ENCODE peak calls at places on chromosomes 3 and 15, in nine cellular contexts. One of them, this sample, is unnamed.

GRCh38 chr15:60568883-60569495 is 90.0 kb upstream of the ICE2 start:
- DNase-seq in PC-9: no peak
- DNase-seq in AG09319: no peak
- DNase-seq in psoas muscle: no peak
- DNase-seq in GM12865: peak; percentile 70
- DNase-seq in nephron progenitor cell: no peak
- DNase-seq in astrocyte: no peak
- DNase-seq in progenitor cell of endocrine pancreas: no peak
- DNase-seq in SK-N-SH: no peak
- DNase-seq in this sample: no peak

GRCh38 chr3:48429416-48430358 is at the start of gene PLXNB1:
- DNase-seq in GM12865: peak; percentile 52
- DNase-seq in AG09319: no peak
- DNase-seq in psoas muscle: peak; percentile 76
- DNase-seq in progenitor cell of endocrine pancreas: peak; percentile 78
- DNase-seq in nephron progenitor cell: peak; percentile 82
- DNase-seq in astrocyte: peak; percentile 75
- DNase-seq in SK-N-SH: peak; percentile 93
- DNase-seq in PC-9: peak; percentile 74
- DNase-seq in this sample: peak; percentile 63

GRCh38 chr3:124115279-124115678 is 123.4 kb upstream of the ROPN1 start:
- DNase-seq in GM12865: peak; percentile 20
- DNase-seq in nephron progenitor cell: no peak
- DNase-seq in PC-9: no peak
- DNase-seq in progenitor cell of endocrine pancreas: no peak
- DNase-seq in SK-N-SH: no peak
- DNase-seq in psoas muscle: no peak
- DNase-seq in astrocyte: no peak
- DNase-seq in AG09319: no peak
- DNase-seq in this sample: no peak

GRCh38 chr3:81716870-81717509 is 44.5 kb downstream of the GBE1 start:
- DNase-seq in PC-9: peak; percentile 65
- DNase-seq in AG09319: peak; percentile 61
- DNase-seq in nephron progenitor cell: peak; percentile 13
- DNase-seq in astrocyte: peak; percentile 77
- DNase-seq in psoas muscle: no peak
- DNase-seq in progenitor cell of endocrine pancreas: no peak
- DNase-seq in GM12865: no peak
- DNase-seq in SK-N-SH: no peak
- DNase-seq in this sample: no peak

GRCh38 chr3:98807565-98807964 is 44.4 kb downstream of the ST3GAL6 start:
- DNase-seq in astrocyte: no peak
- DNase-seq in PC-9: no peak
- DNase-seq in psoas muscle: no peak
- DNase-seq in AG09319: no peak
- DNase-seq in progenitor cell of endocrine pancreas: no peak
- DNase-seq in SK-N-SH: no peak
- DNase-seq in nephron progenitor cell: no peak
- DNase-seq in GM12865: no peak
- DNase-seq in this sample: no peak

GRCh38 chr3:31165399-31165860 is 271.0 kb upstream of the GADL1 start:
- DNase-seq in PC-9: no peak
- DNase-seq in astrocyte: peak; percentile 78
- DNase-seq in SK-N-SH: no peak
- DNase-seq in AG09319: no peak
- DNase-seq in nephron progenitor cell: peak; percentile 6
- DNase-seq in GM12865: no peak
- DNase-seq in progenitor cell of endocrine pancreas: no peak
- DNase-seq in psoas muscle: no peak
- DNase-seq in this sample: no peak

GRCh38 chr3:124903896-124904879 is 17.0 kb upstream of the ITGB5 start:
- DNase-seq in AG09319: no peak
- DNase-seq in PC-9: no peak
- DNase-seq in SK-N-SH: no peak
- DNase-seq in psoas muscle: no peak
- DNase-seq in nephron progenitor cell: no peak
- DNase-seq in astrocyte: no peak
- DNase-seq in GM12865: no peak
- DNase-seq in progenitor cell of endocrine pancreas: no peak
- DNase-seq in this sample: no peak

GRCh38 chr3:78281381-78281780 is 1241.5 kb downstream of the ROBO2 start:
- DNase-seq in progenitor cell of endocrine pancreas: no peak
- DNase-seq in nephron progenitor cell: peak; percentile 31
- DNase-seq in AG09319: no peak
- DNase-seq in PC-9: no peak
- DNase-seq in psoas muscle: peak; percentile 42
- DNase-seq in SK-N-SH: no peak
- DNase-seq in astrocyte: no peak
- DNase-seq in GM12865: no peak
- DNase-seq in this sample: no peak

GRCh38 chr3:58647661-58648141 is 18.9 kb downstream of the FAM3D start:
- DNase-seq in SK-N-SH: no peak
- DNase-seq in AG09319: no peak
- DNase-seq in nephron progenitor cell: no peak
- DNase-seq in progenitor cell of endocrine pancreas: no peak
- DNase-seq in GM12865: no peak
- DNase-seq in psoas muscle: no peak
- DNase-seq in PC-9: peak; percentile 75
- DNase-seq in astrocyte: no peak
- DNase-seq in this sample: no peak

GRCh38 chr15:82737975-82738374 is 28.3 kb upstream of the AP3B2 start:
- DNase-seq in PC-9: peak; percentile 54
- DNase-seq in astrocyte: no peak
- DNase-seq in nephron progenitor cell: no peak
- DNase-seq in AG09319: no peak
- DNase-seq in psoas muscle: no peak
- DNase-seq in GM12865: no peak
- DNase-seq in progenitor cell of endocrine pancreas: no peak
- DNase-seq in SK-N-SH: no peak
- DNase-seq in this sample: no peak

GRCh38 chr3:16370872-16371740 is 106.1 kb downstream of the OXNAD1 start:
- DNase-seq in progenitor cell of endocrine pancreas: no peak
- DNase-seq in astrocyte: peak; percentile 84
- DNase-seq in nephron progenitor cell: no peak
- DNase-seq in GM12865: peak; percentile 45
- DNase-seq in SK-N-SH: no peak
- DNase-seq in psoas muscle: peak; percentile 64
- DNase-seq in AG09319: no peak
- DNase-seq in PC-9: no peak
- DNase-seq in this sample: no peak

GRCh38 chr3:10994311-10994710 is 1.8 kb downstream of the SLC6A1 start:
- DNase-seq in astrocyte: no peak
- DNase-seq in progenitor cell of endocrine pancreas: no peak
- DNase-seq in psoas muscle: no peak
- DNase-seq in SK-N-SH: no peak
- DNase-seq in AG09319: no peak
- DNase-seq in nephron progenitor cell: no peak
- DNase-seq in GM12865: no peak
- DNase-seq in PC-9: no peak
- DNase-seq in this sample: no peak

GRCh38 chr3:114056130-114057010 is at the start of the genes CCDC191 and QTRT2:
- DNase-seq in nephron progenitor cell: peak; percentile 96
- DNase-seq in progenitor cell of endocrine pancreas: peak; percentile 93
- DNase-seq in astrocyte: peak; percentile 98
- DNase-seq in PC-9: peak; percentile 98
- DNase-seq in psoas muscle: peak; percentile 99
- DNase-seq in AG09319: peak; percentile 99
- DNase-seq in GM12865: peak; percentile 100
- DNase-seq in SK-N-SH: peak; percentile 89
- DNase-seq in this sample: peak; percentile 94
- TF ChIP-seq CTCF in nephron progenitor cell: no peak
- TF ChIP-seq CTCF in progenitor cell of endocrine pancreas: no peak
- TF ChIP-seq CTCF in astrocyte: no peak
- TF ChIP-seq CTCF in PC-9: no peak
- TF ChIP-seq CTCF in psoas muscle: no peak
- TF ChIP-seq CTCF in AG09319: no peak
- TF ChIP-seq CTCF in GM12865: no peak
- TF ChIP-seq CTCF in SK-N-SH: no peak
- TF ChIP-seq CTCF in this sample: no peak

GRCh38 chr3:49689046-49689886 is at the start of the genes MST1 and RNF123:
- DNase-seq in astrocyte: peak; percentile 85
- DNase-seq in AG09319: peak; percentile 73
- DNase-seq in progenitor cell of endocrine pancreas: peak; percentile 92
- DNase-seq in psoas muscle: peak; percentile 97
- DNase-seq in SK-N-SH: peak; percentile 97
- DNase-seq in GM12865: peak; percentile 96
- DNase-seq in nephron progenitor cell: peak; percentile 97
- DNase-seq in PC-9: peak; percentile 61
- DNase-seq in this sample: peak; percentile 89
- TF ChIP-seq CTCF in astrocyte: no peak
- TF ChIP-seq CTCF in AG09319: peak; percentile 46
- TF ChIP-seq CTCF in progenitor cell of endocrine pancreas: peak; percentile 38
- TF ChIP-seq CTCF in psoas muscle: peak; percentile 37
- TF ChIP-seq CTCF in SK-N-SH: peak; percentile 36
- TF ChIP-seq CTCF in GM12865: peak; percentile 41
- TF ChIP-seq CTCF in nephron progenitor cell: no peak
- TF ChIP-seq CTCF in PC-9: no peak
- TF ChIP-seq CTCF in this sample: no peak

GRCh38 chr15:39598186-39598850 is 17.4 kb downstream of the THBS1 start:
- DNase-seq in nephron progenitor cell: no peak
- DNase-seq in GM12865: no peak
- DNase-seq in progenitor cell of endocrine pancreas: no peak
- DNase-seq in PC-9: no peak
- DNase-seq in AG09319: peak; percentile 71
- DNase-seq in psoas muscle: no peak
- DNase-seq in SK-N-SH: no peak
- DNase-seq in astrocyte: no peak
- DNase-seq in this sample: no peak

GRCh38 chr15:39599871-39600270 is 19.0 kb downstream of the THBS1 start:
- DNase-seq in AG09319: peak; percentile 15
- DNase-seq in astrocyte: no peak
- DNase-seq in psoas muscle: no peak
- DNase-seq in nephron progenitor cell: no peak
- DNase-seq in PC-9: no peak
- DNase-seq in SK-N-SH: no peak
- DNase-seq in progenitor cell of endocrine pancreas: no peak
- DNase-seq in GM12865: no peak
- DNase-seq in this sample: no peak

GRCh38 chr15:39598958-39599845 is 18.3 kb downstream of the THBS1 start:
- DNase-seq in psoas muscle: no peak
- DNase-seq in progenitor cell of endocrine pancreas: no peak
- DNase-seq in AG09319: peak; percentile 48
- DNase-seq in astrocyte: no peak
- DNase-seq in nephron progenitor cell: no peak
- DNase-seq in GM12865: no peak
- DNase-seq in PC-9: no peak
- DNase-seq in SK-N-SH: no peak
- DNase-seq in this sample: no peak

GRCh38 chr15:39605146-39605545 is 24.3 kb downstream of the THBS1 start:
- DNase-seq in SK-N-SH: no peak
- DNase-seq in AG09319: no peak
- DNase-seq in nephron progenitor cell: no peak
- DNase-seq in psoas muscle: no peak
- DNase-seq in GM12865: no peak
- DNase-seq in progenitor cell of endocrine pancreas: no peak
- DNase-seq in PC-9: no peak
- DNase-seq in astrocyte: no peak
- DNase-seq in this sample: no peak

GRCh38 chr15:39602143-39602542 is 21.3 kb downstream of the THBS1 start:
- DNase-seq in GM12865: no peak
- DNase-seq in psoas muscle: no peak
- DNase-seq in progenitor cell of endocrine pancreas: no peak
- DNase-seq in nephron progenitor cell: no peak
- DNase-seq in AG09319: no peak
- DNase-seq in PC-9: no peak
- DNase-seq in SK-N-SH: no peak
- DNase-seq in astrocyte: no peak
- DNase-seq in this sample: no peak
- TF ChIP-seq CTCF in GM12865: peak; percentile 4
- TF ChIP-seq CTCF in psoas muscle: no peak
- TF ChIP-seq CTCF in progenitor cell of endocrine pancreas: peak; percentile 35
- TF ChIP-seq CTCF in nephron progenitor cell: no peak
- TF ChIP-seq CTCF in AG09319: no peak
- TF ChIP-seq CTCF in PC-9: no peak
- TF ChIP-seq CTCF in SK-N-SH: peak; percentile 22
- TF ChIP-seq CTCF in astrocyte: peak; percentile 6
- TF ChIP-seq CTCF in this sample: no peak

GRCh38 chr3:14278265-14278798 is 99.7 kb downstream of the LSM3 start:
- DNase-seq in PC-9: no peak
- DNase-seq in SK-N-SH: no peak
- DNase-seq in progenitor cell of endocrine pancreas: no peak
- DNase-seq in AG09319: no peak
- DNase-seq in nephron progenitor cell: no peak
- DNase-seq in astrocyte: no peak
- DNase-seq in psoas muscle: no peak
- DNase-seq in GM12865: no peak
- DNase-seq in this sample: no peak

GRCh38 chr3:14279706-14280061 is 101.1 kb downstream of the LSM3 start:
- DNase-seq in AG09319: no peak
- DNase-seq in GM12865: no peak
- DNase-seq in SK-N-SH: no peak
- DNase-seq in nephron progenitor cell: no peak
- DNase-seq in progenitor cell of endocrine pancreas: no peak
- DNase-seq in psoas muscle: no peak
- DNase-seq in astrocyte: no peak
- DNase-seq in PC-9: no peak
- DNase-seq in this sample: no peak

GRCh38 chr3:14277557-14277956 is 98.9 kb downstream of the LSM3 start:
- DNase-seq in GM12865: no peak
- DNase-seq in PC-9: no peak
- DNase-seq in AG09319: no peak
- DNase-seq in astrocyte: no peak
- DNase-seq in nephron progenitor cell: no peak
- DNase-seq in SK-N-SH: no peak
- DNase-seq in psoas muscle: no peak
- DNase-seq in progenitor cell of endocrine pancreas: no peak
- DNase-seq in this sample: no peak

GRCh38 chr3:14280326-14280725 is 101.7 kb downstream of the LSM3 start:
- DNase-seq in nephron progenitor cell: no peak
- DNase-seq in psoas muscle: no peak
- DNase-seq in SK-N-SH: no peak
- DNase-seq in AG09319: no peak
- DNase-seq in GM12865: no peak
- DNase-seq in astrocyte: no peak
- DNase-seq in progenitor cell of endocrine pancreas: no peak
- DNase-seq in PC-9: peak; percentile 46
- DNase-seq in this sample: no peak

DNA sequence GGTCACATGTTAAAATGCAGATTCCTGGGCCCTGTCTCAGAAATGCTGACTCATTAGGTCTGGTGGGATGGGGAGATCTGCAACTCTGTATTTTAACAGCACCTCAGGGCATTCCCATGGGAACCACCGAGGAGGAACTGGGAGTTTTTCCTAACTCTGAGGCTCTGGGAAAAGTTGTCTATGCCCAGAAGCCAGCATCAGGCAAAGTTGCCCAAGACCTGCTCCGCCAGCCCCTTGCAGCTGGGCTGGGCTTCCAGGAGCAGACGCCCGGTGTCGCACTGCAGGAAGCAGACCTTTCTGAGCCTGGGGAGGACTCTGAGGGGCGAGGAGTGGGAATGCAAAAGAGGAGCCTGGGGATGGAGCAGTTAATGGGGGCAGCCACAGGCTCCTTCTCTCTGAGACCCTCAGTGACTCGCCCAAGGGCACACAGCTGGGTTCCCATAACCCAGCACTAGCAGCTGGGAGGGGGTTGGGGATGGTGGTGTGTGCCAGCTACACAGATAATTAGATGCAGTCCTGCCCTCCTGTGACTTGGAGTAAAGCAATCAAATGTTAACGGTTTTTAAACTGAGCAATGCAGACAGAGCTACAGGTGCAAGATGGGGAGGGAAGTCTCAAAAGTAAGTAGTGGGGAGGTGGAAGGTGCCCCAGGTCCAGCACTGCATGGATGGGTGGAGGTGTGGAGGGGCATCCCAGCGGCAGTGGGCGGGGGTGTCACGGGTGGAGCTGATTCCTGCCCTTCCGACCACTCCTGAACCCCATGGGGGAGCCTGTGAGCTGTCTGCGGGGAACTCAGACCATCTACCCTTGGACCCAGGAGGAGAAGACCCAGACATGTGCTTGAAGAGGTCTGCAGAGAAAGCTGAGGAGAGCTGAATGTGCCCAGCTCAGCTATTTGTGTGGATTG is 100.4 kb downstream of the LSM3 start:
- DNase-seq in PC-9: no peak
- DNase-seq in psoas muscle: no peak
- DNase-seq in AG09319: no peak
- DNase-seq in astrocyte: no peak
- DNase-seq in progenitor cell of endocrine pancreas: no peak
- DNase-seq in SK-N-SH: peak; percentile 75
- DNase-seq in GM12865: no peak
- DNase-seq in nephron progenitor cell: no peak
- DNase-seq in this sample: no peak
- TF ChIP-seq CTCF in PC-9: no peak
- TF ChIP-seq CTCF in psoas muscle: no peak
- TF ChIP-seq CTCF in AG09319: no peak
- TF ChIP-seq CTCF in astrocyte: no peak
- TF ChIP-seq CTCF in progenitor cell of endocrine pancreas: no peak
- TF ChIP-seq CTCF in SK-N-SH: no peak
- TF ChIP-seq CTCF in GM12865: no peak
- TF ChIP-seq CTCF in nephron progenitor cell: no peak
- TF ChIP-seq CTCF in this sample: no peak